ENCODE peak calls at places on chromosome 14, in five cellular contexts. D, B, H, C and Y are unnamed samples.

GRCh38 chr14:44778562-44778961 is 183.2 kb downstream of the KLHL28 start:
- DNase-seq in H (no peak), D (peak; percentile 68), C (no peak), B (peak; percentile 93), Y (no peak)

GRCh38 chr14:67480011-67480410 is 8.5 kb downstream of the TMEM229B start:
- DNase-seq in D (no peak), C (no peak), H (peak; percentile 5), B (no peak), Y (peak; percentile 40)

GRCh38 chr14:105168496-105168978 is at the start of gene JAG2:
- DNase-seq in C (peak; percentile 64), B (peak; percentile 34), D (peak; percentile 79), H (peak; percentile 80), Y (no peak)

GRCh38 chr14:104239866-104240301 is 101.5 kb downstream of the KIF26A start:
- DNase-seq in H (no peak), C (no peak), B (no peak), D (no peak), Y (peak; percentile 52)

GRCh38 chr14:34365309-34365915 is 96.6 kb downstream of the SPTSSA start:
- DNase-seq in H (no peak), C (no peak), B (peak; percentile 51), D (peak; percentile 11), Y (no peak)

GRCh38 chr14:19920021-19920657 is at the start of gene OR4K5:
- DNase-seq in C (no peak), D (no peak), H (peak; percentile 14), B (no peak), Y (no peak)

GRCh38 chr14:104393199-104393897 is 186.2 kb upstream of the C14orf180 start:
- DNase-seq in D (no peak), B (no peak), C (no peak), H (no peak), Y (peak; percentile 87)

GRCh38 chr14:75234173-75234855 is 44.3 kb upstream of the FOS start:
- DNase-seq in H (peak; percentile 72), D (no peak), C (peak; percentile 72), B (peak; percentile 91), Y (no peak)

GRCh38 chr14:69237142-69237541 is 22.8 kb upstream of the GALNT16 start:
- DNase-seq in B (no peak), H (no peak), C (no peak), D (no peak), Y (no peak)

GRCh38 chr14:95664546-95664945 is 21.7 kb upstream of the TCL1B start:
- DNase-seq in B (no peak), D (no peak), H (no peak), C (no peak), Y (no peak)

GRCh38 chr14:88255798-88256197 is 67.3 kb downstream of the KCNK10 start:
- DNase-seq in D (no peak), H (no peak), C (no peak), B (no peak), Y (no peak)

GRCh38 chr14:86055512-86055911 is 525.6 kb downstream of the FLRT2 start:
- DNase-seq in C (no peak), D (peak; percentile 35), H (no peak), B (peak; percentile 6), Y (no peak)

GRCh38 chr14:61322011-61322798 is 826 bp downstream of the PRKCH start:
- DNase-seq in B (no peak), D (peak; percentile 15), H (no peak), C (peak; percentile 67), Y (no peak)

GRCh38 chr14:61642246-61642982 is 52.9 kb upstream of the HIF1A start:
- DNase-seq in C (no peak), D (no peak), B (peak; percentile 20), H (no peak), Y (no peak)

GRCh38 chr14:29705801-29706200 is 221.8 kb downstream of the PRKD1 start:
- DNase-seq in H (no peak), B (no peak), C (no peak), D (no peak), Y (no peak)

GRCh38 chr14:102727336-102728095 is 49.7 kb upstream of the TRAF3 start:
- DNase-seq in H (no peak), C (no peak), D (no peak), B (peak; percentile 13), Y (no peak)

GRCh38 chr14:95071649-95072256 is 85.6 kb downstream of the DICER1 start:
- DNase-seq in C (no peak), B (no peak), H (no peak), D (peak; percentile 65), Y (no peak)

GRCh38 chr14:55846852-55847471 is 267.0 kb downstream of the KTN1 start:
- DNase-seq in H (no peak), B (peak; percentile 49), C (no peak), D (no peak), Y (no peak)

GRCh38 chr14:56274556-56274955 is 156.3 kb downstream of the PELI2 start:
- DNase-seq in D (no peak), H (no peak), B (peak; percentile 23), C (no peak), Y (no peak)

GRCh38 chr14:96863327-96863985 is 66.3 kb downstream of the VRK1 start:
- DNase-seq in B (no peak), C (no peak), H (no peak), D (peak; percentile 59), Y (no peak)

GRCh38 chr14:63852817-63853730 is at the start of gene SYNE2:
- DNase-seq in D (peak; percentile 94), H (peak; percentile 60), B (peak; percentile 77), C (peak; percentile 90), Y (peak; percentile 88)

GRCh38 chr14:99781853-99782610 is 11.2 kb upstream of the EML1 start:
- DNase-seq in H (no peak), D (no peak), C (no peak), B (no peak), Y (no peak)

GRCh38 chr14:105495101-105495989 is 4.3 kb downstream of the TEDC1 start:
- DNase-seq in B (no peak), D (no peak), H (no peak), C (no peak), Y (peak; percentile 86)

GRCh38 chr14:65689070-65689469 is 276.5 kb downstream of the FUT8 start:
- DNase-seq in B (no peak), C (no peak), D (no peak), H (no peak), Y (no peak)

GRCh38 chr14:89740241-89740640 is 214.3 kb downstream of the EFCAB11 start:
- DNase-seq in B (no peak), C (no peak), D (no peak), H (no peak), Y (no peak)

GRCh38 chr14:28901631-28902030 is 135.0 kb downstream of the FOXG1 start:
- DNase-seq in C (no peak), H (no peak), B (no peak), D (no peak), Y (no peak)

GRCh38 chr14:49549881-49550280 is 36.3 kb downstream of the RPS29 start:
- DNase-seq in B (no peak), C (no peak), D (peak; percentile 73), H (no peak), Y (no peak)

GRCh38 chr14:92780444-92780843 is 13.7 kb upstream of the GOLGA5 start:
- DNase-seq in C (no peak), H (no peak), B (no peak), D (no peak), Y (no peak)

GRCh38 chr14:95233702-95234241 is 76.4 kb upstream of the DICER1 start:
- DNase-seq in C (no peak), H (no peak), B (no peak), D (no peak), Y (no peak)

DNA sequence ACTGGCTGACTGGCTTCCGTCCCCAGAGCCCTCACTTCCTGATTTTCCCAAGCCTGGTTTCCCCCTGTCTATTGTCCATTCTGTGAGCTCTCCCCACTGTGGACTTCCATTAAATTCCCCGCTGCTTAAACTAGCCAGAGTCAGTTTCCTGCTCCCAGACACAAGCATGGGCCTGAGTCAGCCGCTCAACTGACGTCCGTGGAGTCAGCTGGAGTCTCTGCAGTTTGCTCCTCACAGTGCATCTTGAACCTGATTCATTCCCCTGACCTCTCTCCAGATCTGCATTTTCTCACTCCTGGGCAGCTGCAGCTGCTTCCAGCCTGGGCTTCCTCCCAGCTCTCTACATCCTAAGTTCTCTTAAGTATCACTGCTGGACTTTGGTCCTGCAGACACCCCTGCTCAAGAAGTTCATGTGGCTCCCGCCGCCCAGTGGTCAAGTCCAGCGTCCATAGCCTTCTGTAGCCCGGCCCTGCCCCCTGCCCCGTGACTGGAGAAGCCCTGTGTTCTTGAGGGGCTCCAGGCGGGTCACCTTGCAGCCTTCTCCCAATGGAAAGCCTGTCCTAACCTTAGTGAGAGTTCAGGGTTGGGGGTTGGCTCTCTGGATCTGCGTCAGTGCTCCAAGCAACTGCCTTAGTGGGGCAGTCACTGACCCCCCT is 20.0 kb downstream of the NFKBIA start:
- DNase-seq in H (peak; percentile 56), B (peak; percentile 96), D (no peak), C (no peak), Y (no peak)
- TF ChIP-seq CTCF in H (peak; percentile 45), B (peak; percentile 35), D (no peak), C (no peak), Y (peak; percentile 24)

GRCh38 chr14:101719708-101720107 is 41.8 kb upstream of the PPP2R5C start:
- DNase-seq in H (no peak), B (no peak), D (no peak), C (no peak), Y (no peak)

GRCh38 chr14:101719045-101719645 is 42.4 kb upstream of the PPP2R5C start:
- DNase-seq in B (no peak), H (no peak), D (no peak), C (no peak), Y (no peak)

GRCh38 chr14:101716956-101717662 is 44.4 kb upstream of the PPP2R5C start:
- DNase-seq in D (no peak), H (peak; percentile 43), B (no peak), C (no peak), Y (no peak)

GRCh38 chr14:101716077-101716950 is 45.2 kb upstream of the PPP2R5C start:
- DNase-seq in B (no peak), C (no peak), H (peak; percentile 78), D (no peak), Y (no peak)

GRCh38 chr14:101717663-101718490 is 43.6 kb upstream of the PPP2R5C start:
- DNase-seq in C (no peak), D (no peak), H (no peak), B (no peak), Y (no peak)
- TF ChIP-seq CTCF in C (no peak), D (no peak), H (no peak), B (no peak), Y (no peak)

DNA sequence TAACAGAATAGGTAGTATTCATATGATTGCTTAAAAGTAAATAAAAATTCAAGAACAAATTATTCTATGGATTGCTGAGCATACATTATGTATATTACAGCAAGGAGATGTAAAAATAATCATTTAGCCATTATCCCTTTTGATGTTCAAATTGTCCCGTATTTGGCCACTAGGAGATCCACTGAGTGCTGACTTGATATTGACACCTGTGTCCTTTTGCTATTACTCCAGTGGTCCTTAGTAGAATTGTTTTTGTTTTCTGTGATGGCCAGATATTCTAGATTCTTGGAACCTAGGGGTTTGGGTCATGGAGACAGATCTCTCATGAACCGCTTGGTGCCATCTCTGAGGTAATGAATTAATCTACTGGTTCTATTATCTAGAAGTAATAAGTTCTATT is 16.8 kb downstream of the ERO1A start:
- DNase-seq in D (no peak), C (no peak), H (no peak), B (no peak), Y (no peak)
- TF ChIP-seq CTCF in D (peak; percentile 47), C (peak; percentile 14), H (no peak), B (peak; percentile 32), Y (peak; percentile 53)

DNA sequence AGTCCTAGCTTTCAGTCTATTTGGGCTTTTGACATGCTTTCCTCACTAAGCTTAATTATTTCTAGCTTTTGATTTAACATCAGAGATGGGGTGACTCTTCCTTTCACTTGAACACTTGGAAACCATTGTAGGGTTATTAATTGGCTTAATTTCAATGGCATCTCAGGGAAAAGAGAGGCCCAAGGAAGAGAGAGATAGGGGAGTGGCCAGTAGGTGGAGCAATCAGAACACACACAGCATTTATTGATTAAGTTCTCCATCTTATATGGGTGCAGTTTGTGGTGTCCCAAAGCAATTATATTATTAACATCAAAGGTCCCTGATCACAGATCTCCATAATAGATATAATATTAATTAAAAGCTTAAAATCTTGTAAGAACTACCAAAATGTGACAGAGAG is 1466.1 kb upstream of the SEL1L start:
- DNase-seq in C (no peak), D (peak; percentile 54), B (no peak), H (no peak), Y (no peak)
- TF ChIP-seq CTCF in C (no peak), D (peak; percentile 67), B (no peak), H (no peak), Y (peak; percentile 73)